ENCODE peak calls at places on chromosomes 6 and 20, in four cellular contexts. Q is WTC11, T is breast epithelium, H is fibroblast of lung. K is an unnamed sample.

GRCh38 chr20:62795023-62795761 is 1.1 kb upstream of the MRGBP start:
- DNase-seq in H (peak; percentile 48), Q (peak; percentile 68), T (no peak), K (no peak)

GRCh38 chr20:19231359-19232035 is 19.1 kb downstream of the SLC24A3 start:
- DNase-seq in Q (no peak), T (no peak), H (no peak), K (no peak)

GRCh38 chr6:18247002-18247401 is 17.3 kb downstream of the DEK start:
- DNase-seq in T (no peak), H (no peak), Q (no peak), K (no peak)

GRCh38 chr6:154582696-154583095 is 72.2 kb upstream of the CNKSR3 start:
- DNase-seq in T (no peak), Q (no peak), H (no peak), K (no peak)

GRCh38 chr20:2742934-2743559 is 50.5 kb downstream of the EBF4 start:
- DNase-seq in H (peak; percentile 46), T (no peak), Q (peak; percentile 82), K (peak; percentile 42)

GRCh38 chr6:149306967-149307366 is 10.5 kb upstream of the TAB2 start:
- DNase-seq in Q (no peak), H (no peak), T (no peak), K (no peak)

GRCh38 chr6:112806163-112806900 is 459.2 kb downstream of the RFPL4B start:
- DNase-seq in T (no peak), Q (no peak), H (peak; percentile 80), K (no peak)

GRCh38 chr20:22338140-22338708 is 246.1 kb downstream of the FOXA2 start:
- DNase-seq in Q (no peak), H (no peak), T (no peak), K (no peak)

GRCh38 chr6:7185561-7185960 is 77.8 kb downstream of the RREB1 start:
- DNase-seq in H (no peak), T (no peak), Q (no peak), K (no peak)

GRCh38 chr6:10791673-10792072 is 44.1 kb downstream of the TMEM14B start:
- DNase-seq in T (no peak), Q (no peak), H (no peak), K (no peak)

GRCh38 chr6:113512581-113512980 is 344.6 kb upstream of the MARCKS start:
- DNase-seq in Q (no peak), T (no peak), H (no peak), K (no peak)

GRCh38 chr20:54140927-54141566 is 32.7 kb downstream of the CYP24A1 start:
- DNase-seq in T (no peak), Q (no peak), H (peak; percentile 33), K (no peak)

GRCh38 chr6:85124472-85125428 is 325.1 kb upstream of the NT5E start:
- DNase-seq in Q (no peak), H (peak; percentile 79), T (no peak), K (no peak)

GRCh38 chr20:31684153-31685003 is 38.3 kb downstream of the BCL2L1 start:
- DNase-seq in T (no peak), H (no peak), Q (no peak), K (no peak)

GRCh38 chr6:27157461-27158315 is 89.8 kb upstream of the PRSS16 start:
- DNase-seq in T (peak; percentile 67), Q (peak; percentile 78), H (peak; percentile 68), K (no peak)

GRCh38 chr6:36660771-36661471 is 17.6 kb upstream of the CDKN1A start:
- DNase-seq in T (no peak), Q (peak; percentile 84), H (peak; percentile 60), K (no peak)

GRCh38 chr6:82248233-82248735 is 740 bp upstream of the IBTK start:
- DNase-seq in H (peak; percentile 48), Q (no peak), T (no peak), K (peak; percentile 18)

GRCh38 chr20:52926505-52926904 is 45.7 kb upstream of the TSHZ2 start:
- DNase-seq in Q (no peak), T (no peak), H (peak; percentile 29), K (no peak)

GRCh38 chr6:154995241-154996162 is at the start of gene TIAM2:
- DNase-seq in H (no peak), Q (peak; percentile 63), T (no peak), K (peak; percentile 34)

GRCh38 chr6:28393912-28394662 is 5.5 kb downstream of the ZSCAN12 start:
- DNase-seq in H (peak; percentile 30), T (no peak), Q (no peak), K (no peak)

GRCh38 chr6:100096356-100096755 is 102.3 kb upstream of the MCHR2 start:
- DNase-seq in H (no peak), T (no peak), Q (no peak), K (no peak)

GRCh38 chr6:57177545-57178225 is 5.6 kb downstream of the BAG2 start:
- DNase-seq in Q (no peak), H (peak; percentile 79), T (no peak), K (no peak)

GRCh38 chr6:112925702-112926101 is 578.6 kb downstream of the RFPL4B start:
- DNase-seq in Q (no peak), T (no peak), H (no peak), K (no peak)

GRCh38 chr6:136371951-136372350 is 82.3 kb upstream of the BCLAF1 start:
- DNase-seq in Q (no peak), H (no peak), T (no peak), K (no peak)

GRCh38 chr20:34578521-34579147 is 20.1 kb downstream of the MAP1LC3A start:
- DNase-seq in H (no peak), Q (no peak), T (no peak), K (no peak)

GRCh38 chr20:34579191-34579661 is 20.7 kb downstream of the MAP1LC3A start:
- DNase-seq in Q (no peak), H (peak; percentile 80), T (no peak), K (no peak)

GRCh38 chr20:34575756-34576155 is 17.2 kb downstream of the MAP1LC3A start:
- DNase-seq in T (no peak), Q (no peak), H (no peak), K (no peak)

GRCh38 chr20:34579936-34580587 is 21.5 kb downstream of the MAP1LC3A start:
- DNase-seq in H (no peak), Q (no peak), T (no peak), K (no peak)

GRCh38 chr20:34578040-34578439 is 19.5 kb downstream of the MAP1LC3A start:
- DNase-seq in H (peak; percentile 21), Q (no peak), T (no peak), K (no peak)
- TF ChIP-seq CTCF in H (no peak), Q (no peak), T (no peak), K (no peak)

GRCh38 chr6:150316936-150317335 is 51.9 kb upstream of the IYD start:
- DNase-seq in T (no peak), Q (no peak), H (no peak), K (no peak)

GRCh38 chr6:150319924-150320323 is 48.9 kb upstream of the IYD start:
- DNase-seq in Q (no peak), H (no peak), T (no peak), K (no peak)

GRCh38 chr6:150322452-150322851 is 46.4 kb upstream of the IYD start:
- DNase-seq in T (no peak), Q (no peak), H (no peak), K (no peak)

GRCh38 chr6:150323205-150323604 is 45.6 kb upstream of the IYD start:
- DNase-seq in H (no peak), Q (no peak), T (no peak), K (no peak)

GRCh38 chr6:150320450-150320849 is 48.4 kb upstream of the IYD start:
- DNase-seq in H (peak; percentile 42), T (peak; percentile 36), Q (no peak), K (no peak)
- TF ChIP-seq CTCF in H (no peak), T (no peak), Q (no peak), K (no peak)

GRCh38 chr6:75204959-75205775 is 686 bp downstream of the COL12A1 start:
- DNase-seq in H (peak; percentile 78), Q (peak; percentile 52), T (peak; percentile 22), K (peak; percentile 15)

GRCh38 chr6:75205776-75206334 is at the start of gene COL12A1:
- DNase-seq in Q (peak; percentile 74), H (peak; percentile 99), T (peak; percentile 90), K (peak; percentile 12)

GRCh38 chr6:75204222-75204958 is 1.5 kb downstream of the COL12A1 start:
- DNase-seq in H (peak; percentile 97), Q (peak; percentile 78), T (peak; percentile 61), K (peak; percentile 35)

GRCh38 chr6:75207211-75207984 is 1.5 kb upstream of the COL12A1 start:
- DNase-seq in Q (peak; percentile 29), H (peak; percentile 62), T (no peak), K (peak; percentile 8)

GRCh38 chr6:75206338-75207210 is 721 bp upstream of the COL12A1 start:
- DNase-seq in H (no peak), Q (no peak), T (no peak), K (peak; percentile 13)
- TF ChIP-seq CTCF in H (no peak), Q (no peak), T (no peak), K (no peak)

GRCh38 chr6:34560366-34561226 is 4.5 kb upstream of the SPDEF start:
- DNase-seq in Q (peak; percentile 39), H (peak; percentile 59), T (no peak), K (no peak)
- TF ChIP-seq CTCF in Q (no peak), H (no peak), T (no peak), K (peak; percentile 18)

GRCh38 chr20:60715172-60715571 is 536.9 kb upstream of the CDH4 start:
- DNase-seq in T (no peak), Q (peak; percentile 52), H (no peak), K (no peak)

GRCh38 chr20:60718743-60719142 is 533.3 kb upstream of the CDH4 start:
- DNase-seq in T (no peak), H (no peak), Q (peak; percentile 76), K (no peak)
- TF ChIP-seq CTCF in T (no peak), H (no peak), Q (no peak), K (peak; percentile 21)

GRCh38 chr6:38035478-38035877 is 216.0 kb downstream of the ZFAND3 start:
- DNase-seq in T (no peak), Q (no peak), H (no peak), K (no peak)

GRCh38 chr6:38033442-38033982 is 214.0 kb downstream of the ZFAND3 start:
- DNase-seq in T (no peak), Q (no peak), H (no peak), K (no peak)

GRCh38 chr6:38039497-38039896 is 220.0 kb downstream of the ZFAND3 start:
- DNase-seq in Q (no peak), H (no peak), T (no peak), K (no peak)

GRCh38 chr6:38030380-38030779 is 210.9 kb downstream of the ZFAND3 start:
- DNase-seq in H (no peak), T (no peak), Q (no peak), K (no peak)

GRCh38 chr6:38034269-38034914 is 214.9 kb downstream of the ZFAND3 start:
- DNase-seq in T (no peak), Q (no peak), H (peak; percentile 83), K (no peak)
- TF ChIP-seq CTCF in T (peak; percentile 25), Q (no peak), H (peak; percentile 69), K (peak; percentile 40)

K was measured in D721Med.